ENCODE peak calls at places on chromosomes 7 and 10, in seven cellular contexts. P, Y, Q, E, G, B and O are unnamed samples.

GRCh38 chr7:144821069-144821468 is 14.8 kb downstream of the TPK1 start:
- DNase-seq in Q (no peak), B (no peak), P (no peak), Y (no peak), E (no peak), G (no peak), O (no peak)

GRCh38 chr10:89805599-89806013 is 104.2 kb downstream of the KIF20B start:
- DNase-seq in Q (no peak), Y (no peak), E (no peak), P (no peak), B (no peak), G (no peak), O (no peak)

GRCh38 chr7:138097064-138097741 is 20.9 kb downstream of the AKR1D1 start:
- DNase-seq in P (no peak), Q (no peak), B (peak; percentile 65), G (no peak), E (peak; percentile 79), Y (peak; percentile 50), O (no peak)

GRCh38 chr7:132472463-132473120 is 103.7 kb downstream of the PLXNA4 start:
- DNase-seq in E (no peak), B (peak; percentile 40), Q (peak; percentile 80), G (peak; percentile 57), P (no peak), Y (no peak), O (no peak)

GRCh38 chr7:106285801-106286492 is 1.2 kb upstream of the NAMPT start:
- DNase-seq in Y (no peak), G (peak; percentile 66), P (no peak), Q (no peak), E (no peak), B (no peak), O (no peak)

GRCh38 chr7:25037325-25037724 is 57.3 kb upstream of the OSBPL3 start:
- DNase-seq in Q (peak; percentile 27), G (no peak), B (no peak), E (no peak), Y (no peak), P (no peak), O (no peak)

GRCh38 chr10:114684085-114684821 is 26.2 kb upstream of the ABLIM1 start:
- DNase-seq in G (peak; percentile 25), E (peak; percentile 50), P (peak; percentile 80), Y (no peak), B (no peak), Q (peak; percentile 48), O (no peak)

GRCh38 chr10:106576534-106576933 is 588.0 kb downstream of the SORCS1 start:
- DNase-seq in Y (no peak), E (no peak), G (no peak), Q (no peak), P (no peak), B (no peak), O (no peak)

GRCh38 chr7:40058636-40059035 is 75.8 kb downstream of the MPLKIP start:
- DNase-seq in P (no peak), Q (no peak), B (no peak), E (no peak), Y (peak; percentile 7), G (no peak), O (no peak)

GRCh38 chr7:3120513-3120912 is 76.8 kb upstream of the CARD11 start:
- DNase-seq in P (no peak), Y (no peak), B (no peak), E (no peak), Q (no peak), G (no peak), O (no peak)

GRCh38 chr7:124857672-124858235 is 71.9 kb downstream of the POT1 start:
- DNase-seq in Q (no peak), B (no peak), P (no peak), Y (no peak), E (no peak), G (no peak), O (no peak)

GRCh38 chr7:116166167-116166566 is 44.2 kb upstream of the TES start:
- DNase-seq in P (no peak), Q (no peak), G (no peak), B (no peak), Y (no peak), E (no peak), O (no peak)

GRCh38 chr7:89027781-89028180 is 232.2 kb upstream of the TEX47 start:
- DNase-seq in P (no peak), Y (no peak), E (peak; percentile 3), G (no peak), Q (no peak), B (no peak), O (no peak)

GRCh38 chr7:15214981-15215380 is 312.4 kb upstream of the DGKB start:
- DNase-seq in Y (no peak), B (no peak), Q (no peak), E (no peak), P (no peak), G (no peak), O (no peak)
- H3K27ac ChIP-seq in Y (no peak overlapping the region), B (no peak overlapping the region), Q (no peak overlapping the region), E (no peak overlapping the region), P (no peak overlapping the region), G (no peak overlapping the region), O (no peak overlapping the region)

GRCh38 chr10:78925275-78925674 is 143.5 kb upstream of the ZMIZ1 start:
- DNase-seq in G (no peak), P (no peak), Q (no peak), Y (no peak), B (no peak), E (no peak), O (no peak)
- TF ChIP-seq POLR2A in G (no peak), P (no peak), Q (no peak), Y (no peak), B (no peak), E (no peak), O (no peak)

GRCh38 chr7:97015787-97016391 is 8.7 kb downstream of the DLX5 start:
- DNase-seq in Y (no peak), G (no peak), P (no peak), Q (no peak), B (no peak), E (peak; percentile 69), O (no peak)
- H3K27me3 ChIP-seq in Y (peaks cover 64% of the 10 kb centered on the region), G (no peaks in the 10 kb centered on the region), P (peaks cover 100% of the 10 kb centered on the region), Q (peaks cover 88% of the 10 kb centered on the region), B (peaks cover 94% of the 10 kb centered on the region), E (no peaks in the 10 kb centered on the region), O (peaks cover 100% of the 10 kb centered on the region)

DNA sequence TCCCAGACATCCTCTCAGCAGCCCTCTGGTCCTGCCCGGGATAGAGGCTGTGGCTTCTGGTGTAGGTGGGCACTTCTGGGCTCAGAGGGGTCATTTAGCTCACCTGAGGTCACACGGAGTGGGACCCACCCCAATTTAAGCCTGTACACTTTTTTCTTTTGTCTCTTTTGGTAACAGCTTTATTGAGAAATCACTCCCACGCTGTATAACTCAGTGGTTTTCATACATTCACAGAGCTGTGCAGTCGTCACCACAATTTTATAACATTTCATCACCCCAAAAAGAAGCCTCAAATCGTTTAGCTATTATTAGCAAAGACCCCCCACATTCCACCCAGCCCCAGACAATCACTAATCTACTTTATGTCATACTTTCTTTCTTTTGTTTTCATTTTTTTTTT is 62.3 kb downstream of the LHPP start:
- DNase-seq in Q (no peak), G (no peak), E (no peak), B (no peak), P (no peak), Y (no peak), O (no peak)
- H3K27ac ChIP-seq in Q (peak overlapping the region; percentile 85), G (no peak overlapping the region), E (no peak overlapping the region), B (peak overlapping the region; percentile 81), P (peak overlapping the region; percentile 61), Y (no peak overlapping the region), O (no peak overlapping the region)

GRCh38 chr10:92848441-92849233 is at the start of gene EXOC6:
- DNase-seq in E (peak; percentile 63), Y (peak; percentile 82), P (peak; percentile 86), Q (peak; percentile 87), B (peak; percentile 79), G (peak; percentile 81), O (peak; percentile 77)
- TF ChIP-seq POLR2A in E (peak; percentile 78), Y (peak; percentile 63), P (no peak), Q (no peak), B (no peak), G (no peak), O (no peak)

GRCh38 chr10:21499910-21500577 is 25.4 kb downstream of the SKIDA1 start:
- DNase-seq in B (no peak), Y (no peak), Q (no peak), E (no peak), G (peak; percentile 50), P (no peak), O (no peak)

GRCh38 chr10:21498977-21499376 is 26.5 kb downstream of the SKIDA1 start:
- DNase-seq in Y (no peak), E (no peak), B (no peak), G (no peak), Q (no peak), P (no peak), O (no peak)

GRCh38 chr10:21500578-21500910 is 24.9 kb downstream of the SKIDA1 start:
- DNase-seq in E (no peak), B (no peak), Y (no peak), Q (no peak), G (no peak), P (no peak), O (no peak)

GRCh38 chr10:21498416-21498815 is 27.1 kb downstream of the SKIDA1 start:
- DNase-seq in Y (no peak), G (no peak), Q (no peak), B (no peak), P (no peak), E (no peak), O (no peak)

GRCh38 chr10:21499580-21499909 is 25.9 kb downstream of the SKIDA1 start:
- DNase-seq in Y (no peak), B (no peak), E (no peak), G (no peak), Q (no peak), P (no peak), O (no peak)
- H3K27me3 ChIP-seq in Y (no peaks in the 10 kb centered on the region), B (no peaks in the 10 kb centered on the region), E (no peaks in the 10 kb centered on the region), G (no peaks in the 10 kb centered on the region), Q (no peaks in the 10 kb centered on the region), P (no peaks in the 10 kb centered on the region), O (no peaks in the 10 kb centered on the region)

GRCh38 chr7:37831214-37831613 is 17.2 kb upstream of the NME8 start:
- DNase-seq in B (no peak), Y (peak; percentile 5), Q (no peak), G (no peak), P (no peak), E (no peak), O (no peak)
- H3K27ac ChIP-seq in B (no peak overlapping the region), Y (no peak overlapping the region), Q (no peak overlapping the region), G (no peak overlapping the region), P (no peak overlapping the region), E (no peak overlapping the region), O (no peak overlapping the region)

GRCh38 chr10:82969405-82969804 is 1094.4 kb downstream of the NRG3 start:
- DNase-seq in P (no peak), G (no peak), Q (no peak), Y (no peak), E (no peak), B (no peak), O (no peak)
- TF ChIP-seq POLR2A in P (no peak), G (no peak), Q (no peak), Y (no peak), E (no peak), B (no peak), O (no peak)